ENCODE peak calls at places on chromosomes 5 and 9, in five cellular contexts. A, Z, S, J and Y are unnamed samples.
A peak's percentile ranks its signal among the peaks of the same experiment; 100 is the strongest.

GRCh38 chr5:6201626-6202025 is 176.7 kb downstream of the MED10 start:
- DNase-seq in A (no peak), Z (peak; percentile 70), S (no peak), J (no peak), Y (no peak)

GRCh38 chr9:110601098-110601497 is 21.6 kb upstream of the SVEP1 start:
- DNase-seq in A (no peak), Z (no peak), S (no peak), J (no peak), Y (no peak)

GRCh38 chr9:80951675-80952074 is 737.7 kb downstream of the TLE1 start:
- DNase-seq in A (no peak), Z (no peak), S (no peak), J (no peak), Y (no peak)

GRCh38 chr5:97534166-97534565 is 351.1 kb upstream of the RIOK2 start:
- DNase-seq in A (peak; percentile 16), Z (peak; percentile 85), S (no peak), J (no peak), Y (peak; percentile 69)

GRCh38 chr9:106964822-106965525 is 102.0 kb downstream of the ZNF462 start:
- DNase-seq in A (no peak), Z (peak; percentile 36), S (no peak), J (no peak), Y (no peak)

GRCh38 chr5:14257995-14258403 is 114.9 kb downstream of the TRIO start:
- DNase-seq in A (no peak), Z (no peak), S (no peak), J (no peak), Y (no peak)

GRCh38 chr9:114362394-114362793 is 25.4 kb downstream of the AKNA start:
- DNase-seq in A (no peak), Z (no peak), S (no peak), J (no peak), Y (no peak)

GRCh38 chr5:32773944-32774343 is 62.8 kb downstream of the NPR3 start:
- DNase-seq in A (no peak), Z (no peak), S (no peak), J (no peak), Y (no peak)

GRCh38 chr5:144594919-144595318 is 424.2 kb downstream of the KCTD16 start:
- DNase-seq in A (no peak), Z (no peak), S (no peak), J (no peak), Y (no peak)

GRCh38 chr9:83387401-83388185 is 150.6 kb downstream of the FRMD3 start:
- DNase-seq in A (no peak), Z (no peak), S (no peak), J (no peak), Y (no peak)

GRCh38 chr9:36788534-36788933 is 215.8 kb downstream of the MELK start:
- DNase-seq in A (peak; percentile 44), Z (no peak), S (no peak), J (no peak), Y (peak; percentile 30)

GRCh38 chr9:107299437-107299836 is 16.4 kb downstream of the RAD23B start:
- DNase-seq in A (no peak), Z (no peak), S (no peak), J (no peak), Y (no peak)

GRCh38 chr5:6525910-6526309 is 77.3 kb downstream of the UBE2QL1 start:
- DNase-seq in A (peak; percentile 42), Z (peak; percentile 59), S (no peak), J (no peak), Y (peak; percentile 66)

GRCh38 chr5:172076783-172077244 is 70.4 kb upstream of the FBXW11 start:
- DNase-seq in A (no peak), Z (no peak), S (peak; percentile 53), J (no peak), Y (no peak)

GRCh38 chr5:138000102-138000723 is 32.7 kb downstream of the FAM13B start:
- DNase-seq in A (no peak), Z (peak; percentile 68), S (no peak), J (no peak), Y (no peak)

GRCh38 chr9:111036068-111036789 is 2.0 kb downstream of the LPAR1 start:
- DNase-seq in A (peak; percentile 59), Z (no peak), S (peak; percentile 89), J (no peak), Y (no peak)

GRCh38 chr9:114518599-114519022 is 13.3 kb upstream of the WHRN start:
- DNase-seq in A (no peak), Z (no peak), S (no peak), J (no peak), Y (peak; percentile 59)

GRCh38 chr5:110209401-110209800 is 517.1 kb downstream of the TMEM232 start:
- DNase-seq in A (no peak), Z (no peak), S (no peak), J (no peak), Y (no peak)

GRCh38 chr5:28958581-28958980 is 1920.2 kb upstream of the CDH9 start:
- DNase-seq in A (no peak), Z (peak; percentile 21), S (no peak), J (no peak), Y (no peak)

GRCh38 chr5:138037907-138038633 is 5.2 kb upstream of the FAM13B start:
- DNase-seq in A (no peak), Z (no peak), S (no peak), J (no peak), Y (no peak)

GRCh38 chr9:129225815-129226214 is 47.8 kb upstream of the IER5L start:
- DNase-seq in A (peak; percentile 54), Z (peak; percentile 89), S (no peak), J (no peak), Y (no peak)

GRCh38 chr5:6819521-6819920 is 106.3 kb downstream of the TENT4A start:
- DNase-seq in A (peak; percentile 27), Z (no peak), S (no peak), J (no peak), Y (no peak)

GRCh38 chr5:116626945-116627679 is 52.5 kb upstream of the SEMA6A start:
- DNase-seq in A (no peak), Z (no peak), S (no peak), J (no peak), Y (peak; percentile 29)

GRCh38 chr9:3746296-3747275 is 220.8 kb upstream of the RFX3 start:
- DNase-seq in A (no peak), Z (peak; percentile 99), S (no peak), J (no peak), Y (no peak)

GRCh38 chr9:126293522-126293889 is 33.1 kb upstream of the MVB12B start:
- DNase-seq in A (no peak), Z (no peak), S (no peak), J (no peak), Y (no peak)

GRCh38 chr9:89949116-89949515 is 344.3 kb downstream of the GADD45G start:
- DNase-seq in A (peak; percentile 18), Z (no peak), S (no peak), J (no peak), Y (no peak)

GRCh38 chr5:146745937-146746577 is 132.5 kb downstream of the PPP2R2B start:
- DNase-seq in A (no peak), Z (no peak), S (no peak), J (no peak), Y (no peak)

GRCh38 chr9:87601175-87601574 is 103.5 kb downstream of the DAPK1 start:
- DNase-seq in A (no peak), Z (no peak), S (no peak), J (no peak), Y (no peak)

GRCh38 chr5:87263498-87263897 is 4.2 kb upstream of the RASA1 start:
- DNase-seq in A (no peak), Z (no peak), S (no peak), J (no peak), Y (no peak)

GRCh38 chr5:93894471-93895354 is 153.3 kb upstream of the POU5F2 start:
- DNase-seq in A (no peak), Z (no peak), S (no peak), J (no peak), Y (no peak)

GRCh38 chr9:132026932-132027585 is 52.6 kb downstream of the MED27 start:
- DNase-seq in A (no peak), Z (peak; percentile 70), S (no peak), J (no peak), Y (no peak)

GRCh38 chr5:90054612-90055011 is 354.9 kb downstream of the CETN3 start:
- DNase-seq in A (no peak), Z (no peak), S (no peak), J (no peak), Y (no peak)

GRCh38 chr9:119280740-119281485 is 88.3 kb downstream of the BRINP1 start:
- DNase-seq in A (no peak), Z (no peak), S (no peak), J (no peak), Y (no peak)

GRCh38 chr5:591746-592145 is 20.4 kb upstream of the CEP72 start:
- DNase-seq in A (no peak), Z (no peak), S (no peak), J (no peak), Y (no peak)

GRCh38 chr9:135887021-135887507 is 20.3 kb downstream of the CAMSAP1 start:
- DNase-seq in A (no peak), Z (no peak), S (peak; percentile 78), J (no peak), Y (no peak)

GRCh38 chr5:169546346-169546745 is 37.2 kb upstream of the SPDL1 start:
- DNase-seq in A (no peak), Z (no peak), S (no peak), J (no peak), Y (no peak)

GRCh38 chr9:14941487-14941886 is 31.3 kb upstream of the FREM1 start:
- DNase-seq in A (no peak), Z (no peak), S (no peak), J (no peak), Y (no peak)